ENCODE peak calls at places on chromosomes 3 and 15, in four cellular contexts. One of them, this sample, is unnamed.

GRCh38 chr15:67700023-67700422 is 125.3 kb upstream of the SKOR1 start:
- DNase-seq in fibroblast of villous mesenchyme: peak
- DNase-seq in NCI-H187: no peak
- DNase-seq in stromal cell of bone marrow: no peak
- DNase-seq in this sample: no peak

GRCh38 chr3:57706462-57706861 is 13.6 kb upstream of the DENND6A start:
- DNase-seq in fibroblast of villous mesenchyme: no peak
- DNase-seq in stromal cell of bone marrow: peak
- DNase-seq in NCI-H187: no peak
- DNase-seq in this sample: peak

GRCh38 chr3:107760141-107760540 is 237.4 kb downstream of the BBX start:
- DNase-seq in NCI-H187: no peak
- DNase-seq in stromal cell of bone marrow: no peak
- DNase-seq in fibroblast of villous mesenchyme: no peak
- DNase-seq in this sample: no peak

GRCh38 chr3:85110393-85110792 is 151.6 kb downstream of the CADM2 start:
- DNase-seq in NCI-H187: no peak
- DNase-seq in stromal cell of bone marrow: no peak
- DNase-seq in fibroblast of villous mesenchyme: no peak
- DNase-seq in this sample: no peak

GRCh38 chr3:95343228-95343627 is 1280.4 kb downstream of the NSUN3 start:
- DNase-seq in fibroblast of villous mesenchyme: no peak
- DNase-seq in NCI-H187: no peak
- DNase-seq in stromal cell of bone marrow: no peak
- DNase-seq in this sample: no peak

GRCh38 chr3:58188173-58188564 is 22.6 kb downstream of the DNASE1L3 start:
- DNase-seq in stromal cell of bone marrow: no peak
- DNase-seq in NCI-H187: no peak
- DNase-seq in fibroblast of villous mesenchyme: no peak
- DNase-seq in this sample: no peak

GRCh38 chr3:37441689-37442088 is 267.3 kb upstream of the LRRFIP2 start:
- DNase-seq in fibroblast of villous mesenchyme: no peak
- DNase-seq in NCI-H187: no peak
- DNase-seq in stromal cell of bone marrow: no peak
- DNase-seq in this sample: no peak

GRCh38 chr3:109071349-109072142 is 46.4 kb downstream of the MORC1 start:
- DNase-seq in NCI-H187: no peak
- DNase-seq in fibroblast of villous mesenchyme: no peak
- DNase-seq in stromal cell of bone marrow: no peak
- DNase-seq in this sample: no peak

GRCh38 chr3:12350151-12350813 is 61.4 kb downstream of the PPARG start:
- DNase-seq in NCI-H187: no peak
- DNase-seq in fibroblast of villous mesenchyme: peak
- DNase-seq in stromal cell of bone marrow: peak
- DNase-seq in this sample: peak

GRCh38 chr3:35275768-35276167 is 363.6 kb upstream of the ARPP21 start:
- DNase-seq in fibroblast of villous mesenchyme: no peak
- DNase-seq in NCI-H187: no peak
- DNase-seq in stromal cell of bone marrow: no peak
- DNase-seq in this sample: no peak

GRCh38 chr15:68578175-68578959 is 426 bp upstream of the CORO2B start:
- DNase-seq in stromal cell of bone marrow: peak
- DNase-seq in fibroblast of villous mesenchyme: peak
- DNase-seq in NCI-H187: no peak
- DNase-seq in this sample: no peak

GRCh38 chr3:183507551-183507950 is 48.0 kb downstream of the KLHL6 start:
- DNase-seq in stromal cell of bone marrow: no peak
- DNase-seq in fibroblast of villous mesenchyme: no peak
- DNase-seq in NCI-H187: no peak
- DNase-seq in this sample: no peak

GRCh38 chr3:163043074-163043473 is 1546.5 kb downstream of the OTOL1 start:
- DNase-seq in NCI-H187: no peak
- DNase-seq in stromal cell of bone marrow: no peak
- DNase-seq in fibroblast of villous mesenchyme: peak
- DNase-seq in this sample: no peak

GRCh38 chr15:34360298-34360697 is 6.7 kb downstream of the LPCAT4 start:
- DNase-seq in NCI-H187: no peak
- DNase-seq in fibroblast of villous mesenchyme: no peak
- DNase-seq in stromal cell of bone marrow: no peak
- DNase-seq in this sample: no peak

GRCh38 chr3:181252626-181253025 is 263.1 kb upstream of the DNAJC19 start:
- DNase-seq in stromal cell of bone marrow: no peak
- DNase-seq in fibroblast of villous mesenchyme: no peak
- DNase-seq in NCI-H187: no peak
- DNase-seq in this sample: no peak

GRCh38 chr3:127949446-127949845 is 34.4 kb downstream of the KBTBD12 start:
- DNase-seq in NCI-H187: no peak
- DNase-seq in fibroblast of villous mesenchyme: no peak
- DNase-seq in stromal cell of bone marrow: no peak
- DNase-seq in this sample: no peak

GRCh38 chr3:46674031-46674592 is 19.4 kb downstream of the ALS2CL start:
- DNase-seq in fibroblast of villous mesenchyme: no peak
- DNase-seq in NCI-H187: no peak
- DNase-seq in stromal cell of bone marrow: no peak
- DNase-seq in this sample: no peak

GRCh38 chr3:35931867-35932266 is 292.5 kb downstream of the ARPP21 start:
- DNase-seq in stromal cell of bone marrow: no peak
- DNase-seq in NCI-H187: no peak
- DNase-seq in fibroblast of villous mesenchyme: no peak
- DNase-seq in this sample: peak

GRCh38 chr3:42043116-42043796 is 47.9 kb upstream of the TRAK1 start:
- DNase-seq in fibroblast of villous mesenchyme: peak
- DNase-seq in NCI-H187: no peak
- DNase-seq in stromal cell of bone marrow: no peak
- DNase-seq in this sample: peak

GRCh38 chr15:43103939-43104338 is 1.9 kb downstream of the UBR1 start:
- DNase-seq in NCI-H187: no peak
- DNase-seq in fibroblast of villous mesenchyme: no peak
- DNase-seq in stromal cell of bone marrow: no peak
- DNase-seq in this sample: no peak

GRCh38 chr3:45010718-45011355 is 15.3 kb upstream of the CLEC3B start:
- DNase-seq in NCI-H187: no peak
- DNase-seq in fibroblast of villous mesenchyme: peak
- DNase-seq in stromal cell of bone marrow: no peak
- DNase-seq in this sample: no peak

GRCh38 chr15:35540885-35541284 is 5.1 kb downstream of the DPH6 start:
- DNase-seq in NCI-H187: no peak
- DNase-seq in fibroblast of villous mesenchyme: peak
- DNase-seq in stromal cell of bone marrow: peak
- DNase-seq in this sample: no peak

GRCh38 chr15:95930659-95931375 is 399.7 kb upstream of the NR2F2 start:
- DNase-seq in stromal cell of bone marrow: no peak
- DNase-seq in fibroblast of villous mesenchyme: no peak
- DNase-seq in NCI-H187: no peak
- DNase-seq in this sample: no peak

GRCh38 chr3:46065751-46066256 is 38.5 kb upstream of the XCR1 start:
- DNase-seq in stromal cell of bone marrow: no peak
- DNase-seq in fibroblast of villous mesenchyme: no peak
- DNase-seq in NCI-H187: no peak
- DNase-seq in this sample: no peak

GRCh38 chr3:114319453-114319852 is 25.6 kb downstream of the TIGIT start:
- DNase-seq in fibroblast of villous mesenchyme: peak
- DNase-seq in stromal cell of bone marrow: no peak
- DNase-seq in NCI-H187: no peak
- DNase-seq in this sample: no peak

GRCh38 chr15:52256930-52257733 is 38.5 kb downstream of the MYO5C start:
- DNase-seq in fibroblast of villous mesenchyme: no peak
- DNase-seq in stromal cell of bone marrow: peak
- DNase-seq in NCI-H187: no peak
- DNase-seq in this sample: no peak

GRCh38 chr3:41448396-41448795 is 249.1 kb downstream of the CTNNB1 start:
- DNase-seq in stromal cell of bone marrow: no peak
- DNase-seq in NCI-H187: no peak
- DNase-seq in fibroblast of villous mesenchyme: no peak
- DNase-seq in this sample: no peak

GRCh38 chr3:82240322-82240721 is 478.9 kb upstream of the GBE1 start:
- DNase-seq in NCI-H187: no peak
- DNase-seq in fibroblast of villous mesenchyme: no peak
- DNase-seq in stromal cell of bone marrow: no peak
- DNase-seq in this sample: no peak

GRCh38 chr3:46716461-46717441 is 918 bp downstream of the PRSS50 start:
- DNase-seq in NCI-H187: no peak
- DNase-seq in fibroblast of villous mesenchyme: no peak
- DNase-seq in stromal cell of bone marrow: no peak
- DNase-seq in this sample: no peak

GRCh38 chr3:24111711-24112110 is 166.6 kb downstream of the NR1D2 start:
- DNase-seq in stromal cell of bone marrow: no peak
- DNase-seq in fibroblast of villous mesenchyme: no peak
- DNase-seq in NCI-H187: no peak
- DNase-seq in this sample: no peak

This sample was measured in pulmonary artery endothelial cell.